ENCODE peak calls at places on chromosomes 3 and 15, in nine cellular contexts. F is breast epithelium, M is Peyer's patch, Y is uterus, A is transverse colon, J is testis, B is tibial nerve, P is sigmoid colon, S is esophagus squamous epithelium. R is an unnamed sample.

GRCh38 chr15:90560229-90560771 is 30.6 kb downstream of the CRTC3 start:
- DNase-seq in J (peak), P (peak), M (no peak), S (no peak), Y (peak), A (peak), B (peak), F (no peak), R (peak)

GRCh38 chr3:9746330-9746729 is 3.4 kb upstream of the OGG1 start:
- DNase-seq in B (no peak), P (no peak), F (no peak), Y (no peak), A (no peak), M (no peak), J (no peak), S (no peak), R (no peak)

GRCh38 chr3:22371592-22372291 is 620.7 kb upstream of the ZNF385D start:
- DNase-seq in P (peak), A (no peak), J (no peak), Y (no peak), M (peak), F (no peak), S (no peak), B (no peak), R (no peak)

GRCh38 chr3:33523093-33523667 is 83.0 kb upstream of the UBP1 start:
- DNase-seq in F (no peak), P (no peak), B (no peak), J (no peak), S (no peak), M (no peak), A (no peak), Y (no peak), R (no peak)

GRCh38 chr15:63502137-63502801 is 2.1 kb upstream of the USP3 start:
- DNase-seq in P (no peak), M (peak), J (no peak), F (peak), B (no peak), A (peak), S (no peak), Y (peak), R (no peak)

GRCh38 chr3:1191061-1191460 is 98.2 kb downstream of the CNTN6 start:
- DNase-seq in S (no peak), A (no peak), M (no peak), P (no peak), Y (no peak), J (no peak), B (no peak), F (no peak), R (no peak)

GRCh38 chr15:53446376-53446775 is 313.1 kb downstream of the WDR72 start:
- DNase-seq in M (no peak), B (no peak), Y (no peak), P (no peak), F (no peak), A (peak), S (no peak), J (no peak), R (no peak)

GRCh38 chr3:121431717-121432517 is 113.9 kb downstream of the POLQ start:
- DNase-seq in B (no peak), P (no peak), M (no peak), A (peak), Y (no peak), S (no peak), F (no peak), J (no peak), R (no peak)

GRCh38 chr3:128271536-128272332 is 118.5 kb downstream of the EEFSEC start:
- DNase-seq in B (no peak), P (no peak), S (no peak), Y (no peak), J (no peak), F (no peak), A (no peak), M (no peak), R (peak)

GRCh38 chr3:149625795-149626194 is 32.0 kb downstream of the WWTR1 start:
- DNase-seq in P (no peak), B (no peak), S (no peak), J (no peak), A (no peak), M (no peak), F (no peak), Y (no peak), R (no peak)

GRCh38 chr3:187996609-187997008 is 157.3 kb upstream of the LPP start:
- DNase-seq in S (no peak), M (no peak), J (no peak), Y (no peak), F (no peak), B (no peak), A (no peak), P (no peak), R (no peak)

GRCh38 chr3:142027713-142028112 is 121.6 kb downstream of the TFDP2 start:
- DNase-seq in F (no peak), P (no peak), B (no peak), S (no peak), Y (no peak), J (peak), A (peak), M (no peak), R (no peak)

GRCh38 chr3:10389995-10390394 is 69.1 kb upstream of the SEC13 start:
- DNase-seq in S (no peak), B (no peak), J (no peak), F (no peak), Y (no peak), P (no peak), A (no peak), M (no peak), R (no peak)

GRCh38 chr15:27619204-27619603 is 479.9 kb downstream of the OCA2 start:
- DNase-seq in S (no peak), J (no peak), M (no peak), Y (no peak), B (no peak), P (no peak), F (no peak), A (no peak), R (no peak)

GRCh38 chr3:26281284-26281977 is 341.1 kb upstream of the LRRC3B start:
- DNase-seq in A (no peak), Y (no peak), M (no peak), F (no peak), J (no peak), P (no peak), B (no peak), S (no peak), R (no peak)

GRCh38 chr3:114632757-114633424 is 339.1 kb downstream of the TIGIT start:
- DNase-seq in P (no peak), B (no peak), S (no peak), F (no peak), A (no peak), M (no peak), Y (no peak), J (no peak), R (no peak)

GRCh38 chr15:30065025-30065801 is 17.5 kb upstream of the GOLGA8J start:
- DNase-seq in S (no peak), M (no peak), J (no peak), A (no peak), P (no peak), F (no peak), B (no peak), Y (no peak), R (no peak)

GRCh38 chr15:25805006-25805405 is 58.1 kb downstream of the ATP10A start:
- DNase-seq in Y (no peak), P (no peak), A (no peak), S (no peak), M (no peak), J (no peak), F (no peak), B (no peak), R (peak)

GRCh38 chr3:161066926-161067325 is 38.2 kb downstream of the B3GALNT1 start:
- DNase-seq in J (no peak), F (no peak), M (no peak), A (no peak), S (no peak), B (no peak), Y (no peak), P (no peak), R (no peak)

GRCh38 chr3:21599890-21600289 is 151.1 kb downstream of the ZNF385D start:
- DNase-seq in F (no peak), J (no peak), A (no peak), P (no peak), B (no peak), S (no peak), Y (no peak), M (no peak), R (no peak)

GRCh38 chr15:73677146-73677607 is 7.0 kb upstream of the CD276 start:
- DNase-seq in F (peak), B (peak), J (peak), P (peak), S (no peak), Y (peak), A (peak), M (no peak), R (peak)

GRCh38 chr3:147521646-147522045 is 112.5 kb downstream of the ZIC1 start:
- DNase-seq in Y (no peak), P (no peak), J (no peak), A (no peak), F (no peak), S (no peak), M (no peak), B (no peak), R (no peak)

GRCh38 chr3:54983266-54983910 is 55.5 kb upstream of the LRTM1 start:
- DNase-seq in J (no peak), A (no peak), P (no peak), F (no peak), Y (no peak), S (no peak), B (no peak), M (no peak), R (no peak)

GRCh38 chr3:156816091-156816793 is 9.9 kb upstream of the LEKR1 start:
- DNase-seq in S (no peak), F (no peak), P (peak), M (peak), Y (peak), A (peak), J (peak), B (no peak), R (no peak)

GRCh38 chr3:127420355-127420655 is 132.5 kb upstream of the PRR20G start:
- DNase-seq in J (no peak), M (no peak), A (no peak), F (no peak), B (no peak), S (no peak), Y (no peak), P (peak), R (no peak)

GRCh38 chr3:179148446-179149238 is 485 bp downstream of the PIK3CA start:
- DNase-seq in S (no peak), A (peak), B (peak), J (peak), F (peak), M (peak), P (peak), Y (peak), R (no peak)

GRCh38 chr3:194203482-194204035 is 67.6 kb downstream of the HES1 start:
- DNase-seq in M (no peak), S (no peak), J (no peak), Y (no peak), P (no peak), B (no peak), F (no peak), A (no peak), R (no peak)

GRCh38 chr3:56915969-56916586 is 114.3 kb upstream of the ARHGEF3 start:
- DNase-seq in A (peak), P (no peak), J (no peak), F (no peak), Y (peak), B (no peak), S (no peak), M (no peak), R (no peak)

GRCh38 chr3:73423133-73423532 is 201.6 kb downstream of the PDZRN3 start:
- DNase-seq in P (peak), M (no peak), J (no peak), Y (no peak), B (no peak), S (no peak), F (no peak), A (no peak), R (no peak)

GRCh38 chr15:91099616-91100560 is at the start of gene SV2B:
- DNase-seq in F (no peak), Y (no peak), M (no peak), J (peak), B (peak), A (no peak), P (no peak), S (no peak), R (peak)

GRCh38 chr3:52005571-52005986 is 9.9 kb upstream of the RPL29 start:
- DNase-seq in B (no peak), F (no peak), M (no peak), Y (no peak), S (no peak), J (peak), A (no peak), P (no peak), R (no peak)

GRCh38 chr3:32947466-32948238 is 3.8 kb upstream of the CCR4 start:
- DNase-seq in Y (peak), P (peak), B (peak), A (peak), S (peak), F (peak), J (peak), M (peak), R (peak)

GRCh38 chr15:73754461-73754860 is 1.3 kb upstream of the INSYN1 start:
- DNase-seq in S (no peak), Y (no peak), P (no peak), B (no peak), F (no peak), J (peak), A (no peak), M (no peak), R (no peak)

GRCh38 chr15:78308422-78309021 is 9.1 kb upstream of the SKIC8 start:
- DNase-seq in F (no peak), A (peak), J (peak), M (peak), S (no peak), Y (no peak), B (peak), P (peak), R (no peak)

GRCh38 chr3:56751056-56751455 is 50.7 kb downstream of the ARHGEF3 start:
- DNase-seq in J (no peak), M (no peak), S (no peak), P (no peak), B (no peak), F (no peak), Y (no peak), A (no peak), R (no peak)

GRCh38 chr3:50676031-50676705 is 1.4 kb downstream of the DOCK3 start:
- DNase-seq in B (no peak), Y (no peak), P (no peak), S (no peak), M (no peak), F (no peak), J (no peak), A (no peak), R (no peak)

GRCh38 chr15:68843425-68844311 is 23.0 kb upstream of the ANP32A start:
- DNase-seq in Y (no peak), S (no peak), J (peak), P (no peak), F (no peak), A (peak), M (peak), B (no peak), R (no peak)
- TF ChIP-seq POLR2A in Y (no peak), S (no peak), J (no peak), P (no peak), F (no peak), A (no peak), M (no peak), B (no peak), R (no peak)

DNA sequence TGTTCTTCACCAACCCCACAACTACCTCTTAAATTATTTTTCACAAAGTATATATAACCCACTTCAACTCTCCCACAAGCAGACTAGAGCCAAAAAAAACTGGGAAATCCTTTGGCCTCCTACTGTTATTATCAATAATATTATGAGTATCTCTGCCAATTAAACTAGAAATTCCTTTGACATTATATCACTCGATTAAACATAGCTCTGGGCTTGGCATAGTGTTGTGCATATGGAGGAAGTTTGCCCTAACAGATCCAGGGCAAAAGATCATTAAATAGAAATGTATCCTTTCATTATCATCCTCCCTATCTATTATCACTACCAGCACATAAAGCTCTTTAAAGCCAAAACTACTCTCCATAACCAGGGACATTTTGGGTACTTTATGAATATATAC is 74.9 kb downstream of the OSBPL10 start:
- DNase-seq in M (no peak), B (no peak), A (no peak), S (no peak), Y (no peak), J (no peak), P (no peak), F (no peak), R (no peak)
- H3K27ac ChIP-seq in M (no peak), B (no peak), A (no peak), S (no peak), Y (no peak), J (no peak), P (no peak), F (peak), R (no peak)

DNA sequence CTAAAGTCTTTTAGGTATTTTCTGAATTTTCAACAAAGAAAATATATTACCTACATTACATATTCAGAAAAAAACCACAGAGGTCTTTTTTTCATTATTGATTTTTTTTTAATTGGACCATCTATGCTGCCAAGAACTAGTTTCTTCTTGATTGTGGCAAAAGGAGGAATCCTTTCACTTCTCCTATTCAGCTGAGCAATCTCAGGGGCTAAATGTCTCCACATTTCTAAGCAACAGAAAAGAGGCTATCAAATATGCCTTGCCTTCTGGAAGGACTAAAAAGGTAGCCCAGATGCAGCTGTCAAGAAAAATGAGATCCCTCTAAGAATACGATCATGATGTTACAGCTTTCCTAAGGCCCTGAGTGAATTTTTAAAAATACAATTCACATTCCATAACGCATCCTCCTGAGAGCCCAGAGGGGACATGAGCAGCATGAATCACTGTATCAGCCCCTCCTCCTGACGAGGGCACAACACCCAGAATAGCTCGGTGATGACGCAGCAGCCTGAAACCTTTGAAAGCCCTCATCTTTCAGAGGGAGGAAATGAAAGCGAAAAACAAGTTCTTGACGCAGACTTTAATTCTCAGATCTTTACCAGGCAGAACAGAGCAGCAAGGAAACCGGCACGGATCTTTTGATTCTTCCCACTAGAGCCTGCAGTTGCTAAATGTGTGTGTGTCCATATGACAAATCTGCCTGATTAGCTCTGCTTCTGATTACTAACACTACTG is 24.6 kb downstream of the RUBCN start:
- DNase-seq in Y (peak), S (peak), M (no peak), F (peak), J (peak), A (peak), B (peak), P (peak), R (peak)
- TF ChIP-seq POLR2A in Y (peak), S (no peak), M (peak), F (peak), J (no peak), A (peak), B (peak), P (no peak), R (no peak)

GRCh38 chr3:115876860-115877646 is 253.7 kb downstream of the GAP43 start:
- DNase-seq in Y (no peak), S (no peak), M (no peak), A (no peak), B (no peak), P (no peak), J (no peak), F (no peak), R (no peak)

GRCh38 chr3:115877647-115877934 is 254.3 kb downstream of the GAP43 start:
- DNase-seq in M (no peak), B (no peak), J (peak), Y (no peak), F (no peak), A (no peak), S (no peak), P (no peak), R (no peak)

GRCh38 chr3:115875460-115875859 is 252.2 kb downstream of the GAP43 start:
- DNase-seq in B (no peak), A (no peak), M (no peak), F (no peak), P (no peak), Y (no peak), J (no peak), S (no peak), R (no peak)
- H3K27ac ChIP-seq in B (no peak), A (no peak), M (no peak), F (no peak), P (no peak), Y (no peak), J (no peak), S (no peak), R (no peak)

GRCh38 chr15:40873625-40874561 is at the start of gene RHOV:
- DNase-seq in Y (no peak), F (peak), S (no peak), M (peak), A (peak), B (no peak), J (peak), P (peak), R (no peak)
- TF ChIP-seq POLR2A in Y (no peak), F (no peak), S (no peak), M (no peak), A (peak), B (no peak), J (no peak), P (no peak), R (no peak)

GRCh38 chr3:183331518-183331917 is 78.5 kb downstream of the B3GNT5 start:
- DNase-seq in A (no peak), P (no peak), Y (no peak), S (no peak), B (no peak), M (no peak), F (no peak), J (no peak), R (no peak)
- H3K27ac ChIP-seq in A (no peak), P (no peak), Y (no peak), S (no peak), B (no peak), M (no peak), F (no peak), J (no peak), R (no peak)

GRCh38 chr3:153396581-153396980 is 234.6 kb downstream of the RAP2B start:
- DNase-seq in Y (no peak), J (no peak), S (no peak), M (no peak), P (no peak), F (no peak), B (no peak), A (no peak), R (no peak)

GRCh38 chr3:153404157-153404556 is 242.1 kb downstream of the RAP2B start:
- DNase-seq in A (no peak), J (no peak), S (no peak), M (no peak), B (no peak), Y (no peak), P (no peak), F (no peak), R (no peak)

GRCh38 chr3:153397806-153398205 is 235.8 kb downstream of the RAP2B start:
- DNase-seq in A (no peak), J (no peak), F (no peak), M (no peak), Y (no peak), B (no peak), S (no peak), P (no peak), R (no peak)

GRCh38 chr3:153400641-153401040 is 238.6 kb downstream of the RAP2B start:
- DNase-seq in A (no peak), B (no peak), P (no peak), J (no peak), F (no peak), S (no peak), Y (no peak), M (no peak), R (no peak)

DNA sequence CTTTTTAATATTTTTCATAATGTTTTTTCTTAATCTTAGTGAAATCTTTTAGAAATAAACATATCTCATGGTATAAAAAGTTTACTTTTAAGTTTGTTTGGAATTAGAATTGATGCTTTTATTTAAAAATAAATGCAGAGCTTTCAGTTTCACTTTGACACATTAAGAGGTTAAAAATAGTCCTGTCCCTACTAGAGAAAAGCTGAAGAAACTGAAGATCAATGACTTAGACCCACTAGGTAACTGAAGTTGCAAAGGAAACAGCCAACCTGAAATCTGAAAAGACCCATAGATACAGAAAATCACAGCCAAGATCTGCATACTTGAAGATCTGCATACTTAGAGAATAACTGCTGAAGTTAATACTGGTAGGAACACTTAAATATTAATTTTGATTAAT is 237.6 kb downstream of the RAP2B start:
- DNase-seq in B (no peak), P (no peak), J (no peak), F (no peak), A (no peak), S (no peak), Y (no peak), M (no peak), R (no peak)
- TF ChIP-seq POLR2A in B (no peak), P (no peak), J (no peak), F (no peak), A (no peak), S (no peak), Y (no peak), M (no peak), R (no peak)

R was measured in esophagus muscularis mucosa.